ENCODE peak calls at places on chromosomes 6 and 20, in four cellular contexts. R is NCI-H2171, M is aorta, Y is lung microvascular endothelial cell. W is an unnamed sample.

GRCh38 chr20:13336308-13337089 is 115.4 kb downstream of the ISM1 start:
- DNase-seq in Y (no peak), R (no peak), M (no peak), W (no peak)

GRCh38 chr6:56660374-56660730 is 17.7 kb upstream of the DST start:
- DNase-seq in Y (no peak), M (no peak), R (peak; percentile 9), W (no peak)

GRCh38 chr20:16263582-16263981 is 309.7 kb downstream of the KIF16B start:
- DNase-seq in R (peak; percentile 62), M (no peak), Y (no peak), W (no peak)

GRCh38 chr6:142697912-142698311 is 247.1 kb downstream of the HIVEP2 start:
- DNase-seq in R (no peak), M (no peak), Y (peak; percentile 36), W (no peak)

GRCh38 chr6:96212076-96212475 is 196.3 kb downstream of the FUT9 start:
- DNase-seq in R (peak; percentile 9), M (no peak), Y (no peak), W (no peak)

GRCh38 chr6:145155411-145155810 is 579.9 kb downstream of the EPM2A start:
- DNase-seq in R (no peak), M (no peak), Y (no peak), W (no peak)

GRCh38 chr6:35729722-35730121 is 7.1 kb upstream of the ARMC12 start:
- DNase-seq in M (no peak), R (no peak), Y (no peak), W (no peak)

GRCh38 chr6:65289491-65289890 is 417.5 kb downstream of the EYS start:
- DNase-seq in R (no peak), M (no peak), Y (peak; percentile 87), W (no peak)

GRCh38 chr6:105459884-105460283 is 57.0 kb upstream of the PREP start:
- DNase-seq in Y (peak; percentile 50), R (no peak), M (no peak), W (no peak)

GRCh38 chr20:37564388-37565133 is 36.9 kb upstream of the BLCAP start:
- DNase-seq in M (peak; percentile 88), R (peak; percentile 71), Y (peak; percentile 38), W (peak; percentile 58)

GRCh38 chr20:48350291-48350988 is 477.4 kb downstream of the PREX1 start:
- DNase-seq in R (no peak), Y (peak; percentile 21), M (peak; percentile 68), W (no peak)

GRCh38 chr20:63540417-63541186 is 3.4 kb upstream of the PTK6 start:
- DNase-seq in M (no peak), Y (no peak), R (no peak), W (no peak)

GRCh38 chr20:33433465-33433864 is 10.1 kb downstream of the SNTA1 start:
- DNase-seq in Y (no peak), M (peak; percentile 90), R (no peak), W (no peak)

GRCh38 chr6:97396880-97397279 is 113.9 kb upstream of the MMS22L start:
- DNase-seq in R (no peak), M (no peak), Y (no peak), W (no peak)

GRCh38 chr20:4809707-4810106 is 88.0 kb downstream of the PRND start:
- DNase-seq in Y (no peak), R (peak; percentile 46), M (no peak), W (no peak)

GRCh38 chr6:121247386-121247785 is 86.9 kb downstream of the TBC1D32 start:
- DNase-seq in R (no peak), M (no peak), Y (no peak), W (no peak)

W was measured in activated B cell treated with CpG ODN at 0.5 μM for 24 hours.